ENCODE peak calls at places on chromosomes 3 and 15, in nine cellular contexts. One of them, this sample, is unnamed.

GRCh38 chr3:49721165-49721860 is 1.8 kb upstream of the AMIGO3 start:
- DNase-seq in stimulated activated CD4-positive, alpha-beta T cell treated with anti-CD3 and anti-CD28 coated beads, Interleukin-2, amount 100 ng/mL, for 48 hours: no peak
- DNase-seq in neural crest cell: no peak
- DNase-seq in spleen: no peak
- DNase-seq in iPS DF 19.7: no peak
- DNase-seq in HFF-Myc: no peak
- DNase-seq in neuronal stem cell: no peak
- DNase-seq in left cardiac atrium: no peak
- DNase-seq in A549: no peak
- DNase-seq in this sample: no peak

GRCh38 chr15:53126144-53126543 is 336.0 kb upstream of the ONECUT1 start:
- DNase-seq in stimulated activated CD4-positive, alpha-beta T cell treated with anti-CD3 and anti-CD28 coated beads, Interleukin-2, amount 100 ng/mL, for 48 hours: no peak
- DNase-seq in neural crest cell: no peak
- DNase-seq in spleen: no peak
- DNase-seq in iPS DF 19.7: no peak
- DNase-seq in HFF-Myc: no peak
- DNase-seq in neuronal stem cell: no peak
- DNase-seq in left cardiac atrium: no peak
- DNase-seq in A549: no peak
- DNase-seq in this sample: no peak

GRCh38 chr15:60370105-60370803 is 27.5 kb downstream of the ANXA2 start:
- DNase-seq in stimulated activated CD4-positive, alpha-beta T cell treated with anti-CD3 and anti-CD28 coated beads, Interleukin-2, amount 100 ng/mL, for 48 hours: no peak
- DNase-seq in neural crest cell: no peak
- DNase-seq in spleen: no peak
- DNase-seq in iPS DF 19.7: no peak
- DNase-seq in HFF-Myc: no peak
- DNase-seq in neuronal stem cell: no peak
- DNase-seq in left cardiac atrium: no peak
- DNase-seq in A549: peak; percentile 80
- DNase-seq in this sample: no peak

GRCh38 chr3:43997788-43998373 is 243.8 kb upstream of the TOPAZ1 start:
- DNase-seq in stimulated activated CD4-positive, alpha-beta T cell treated with anti-CD3 and anti-CD28 coated beads, Interleukin-2, amount 100 ng/mL, for 48 hours: no peak
- DNase-seq in neural crest cell: peak; percentile 21
- DNase-seq in spleen: no peak
- DNase-seq in iPS DF 19.7: no peak
- DNase-seq in HFF-Myc: no peak
- DNase-seq in neuronal stem cell: no peak
- DNase-seq in left cardiac atrium: no peak
- DNase-seq in A549: peak; percentile 11
- DNase-seq in this sample: no peak

GRCh38 chr3:14488286-14489036 is 51.7 kb downstream of the GRIP2 start:
- DNase-seq in stimulated activated CD4-positive, alpha-beta T cell treated with anti-CD3 and anti-CD28 coated beads, Interleukin-2, amount 100 ng/mL, for 48 hours: no peak
- DNase-seq in neural crest cell: no peak
- DNase-seq in spleen: no peak
- DNase-seq in iPS DF 19.7: no peak
- DNase-seq in HFF-Myc: no peak
- DNase-seq in neuronal stem cell: no peak
- DNase-seq in left cardiac atrium: peak; percentile 17
- DNase-seq in A549: no peak
- DNase-seq in this sample: no peak

GRCh38 chr3:9861201-9861600 is 17.4 kb upstream of the RPUSD3 start:
- DNase-seq in stimulated activated CD4-positive, alpha-beta T cell treated with anti-CD3 and anti-CD28 coated beads, Interleukin-2, amount 100 ng/mL, for 48 hours: no peak
- DNase-seq in neural crest cell: no peak
- DNase-seq in spleen: peak; percentile 16
- DNase-seq in iPS DF 19.7: no peak
- DNase-seq in HFF-Myc: no peak
- DNase-seq in neuronal stem cell: no peak
- DNase-seq in left cardiac atrium: no peak
- DNase-seq in A549: no peak
- DNase-seq in this sample: no peak

GRCh38 chr3:100087203-100087602 is 27.1 kb downstream of the FILIP1L start:
- DNase-seq in stimulated activated CD4-positive, alpha-beta T cell treated with anti-CD3 and anti-CD28 coated beads, Interleukin-2, amount 100 ng/mL, for 48 hours: no peak
- DNase-seq in neural crest cell: no peak
- DNase-seq in spleen: no peak
- DNase-seq in iPS DF 19.7: no peak
- DNase-seq in HFF-Myc: no peak
- DNase-seq in neuronal stem cell: no peak
- DNase-seq in left cardiac atrium: no peak
- DNase-seq in A549: no peak
- DNase-seq in this sample: peak; percentile 68

GRCh38 chr3:17136251-17136721 is 251.5 kb downstream of the PLCL2 start:
- DNase-seq in stimulated activated CD4-positive, alpha-beta T cell treated with anti-CD3 and anti-CD28 coated beads, Interleukin-2, amount 100 ng/mL, for 48 hours: no peak
- DNase-seq in neural crest cell: no peak
- DNase-seq in spleen: no peak
- DNase-seq in iPS DF 19.7: no peak
- DNase-seq in HFF-Myc: no peak
- DNase-seq in neuronal stem cell: no peak
- DNase-seq in left cardiac atrium: peak; percentile 37
- DNase-seq in A549: no peak
- DNase-seq in this sample: no peak

GRCh38 chr15:74172751-74173544 is 562 bp upstream of the ISLR start:
- DNase-seq in stimulated activated CD4-positive, alpha-beta T cell treated with anti-CD3 and anti-CD28 coated beads, Interleukin-2, amount 100 ng/mL, for 48 hours: no peak
- DNase-seq in neural crest cell: no peak
- DNase-seq in spleen: peak; percentile 66
- DNase-seq in iPS DF 19.7: no peak
- DNase-seq in HFF-Myc: no peak
- DNase-seq in neuronal stem cell: no peak
- DNase-seq in left cardiac atrium: peak; percentile 81
- DNase-seq in A549: no peak
- DNase-seq in this sample: no peak

GRCh38 chr15:33114484-33114767 is 80.1 kb downstream of the FMN1 start:
- DNase-seq in stimulated activated CD4-positive, alpha-beta T cell treated with anti-CD3 and anti-CD28 coated beads, Interleukin-2, amount 100 ng/mL, for 48 hours: no peak
- DNase-seq in neural crest cell: no peak
- DNase-seq in spleen: no peak
- DNase-seq in iPS DF 19.7: no peak
- DNase-seq in HFF-Myc: no peak
- DNase-seq in neuronal stem cell: no peak
- DNase-seq in left cardiac atrium: no peak
- DNase-seq in A549: no peak
- DNase-seq in this sample: no peak

GRCh38 chr15:95712785-95713184 is 617.7 kb upstream of the NR2F2 start:
- DNase-seq in stimulated activated CD4-positive, alpha-beta T cell treated with anti-CD3 and anti-CD28 coated beads, Interleukin-2, amount 100 ng/mL, for 48 hours: no peak
- DNase-seq in neural crest cell: no peak
- DNase-seq in spleen: no peak
- DNase-seq in iPS DF 19.7: no peak
- DNase-seq in HFF-Myc: no peak
- DNase-seq in neuronal stem cell: no peak
- DNase-seq in left cardiac atrium: no peak
- DNase-seq in A549: no peak
- DNase-seq in this sample: no peak

GRCh38 chr3:61032991-61033390 is 218.3 kb downstream of the FHIT start:
- DNase-seq in stimulated activated CD4-positive, alpha-beta T cell treated with anti-CD3 and anti-CD28 coated beads, Interleukin-2, amount 100 ng/mL, for 48 hours: no peak
- DNase-seq in neural crest cell: no peak
- DNase-seq in spleen: no peak
- DNase-seq in iPS DF 19.7: no peak
- DNase-seq in HFF-Myc: no peak
- DNase-seq in neuronal stem cell: no peak
- DNase-seq in left cardiac atrium: no peak
- DNase-seq in A549: no peak
- DNase-seq in this sample: no peak

GRCh38 chr15:101167366-101167790 is 84.5 kb downstream of the CHSY1 start:
- DNase-seq in stimulated activated CD4-positive, alpha-beta T cell treated with anti-CD3 and anti-CD28 coated beads, Interleukin-2, amount 100 ng/mL, for 48 hours: no peak
- DNase-seq in neural crest cell: no peak
- DNase-seq in spleen: peak; percentile 23
- DNase-seq in iPS DF 19.7: no peak
- DNase-seq in HFF-Myc: no peak
- DNase-seq in neuronal stem cell: no peak
- DNase-seq in left cardiac atrium: no peak
- DNase-seq in A549: no peak
- DNase-seq in this sample: no peak

GRCh38 chr3:112407214-112407887 is 74.4 kb downstream of the CD200 start:
- DNase-seq in stimulated activated CD4-positive, alpha-beta T cell treated with anti-CD3 and anti-CD28 coated beads, Interleukin-2, amount 100 ng/mL, for 48 hours: no peak
- DNase-seq in neural crest cell: no peak
- DNase-seq in spleen: no peak
- DNase-seq in iPS DF 19.7: no peak
- DNase-seq in HFF-Myc: no peak
- DNase-seq in neuronal stem cell: no peak
- DNase-seq in left cardiac atrium: no peak
- DNase-seq in A549: no peak
- DNase-seq in this sample: peak; percentile 54